ENCODE peak calls at places on chromosome 1, in ten cellular contexts. S, U, X, K, I, E, Y, V, F and M are unnamed samples.

GRCh38 chr1:58792851-58793250 is 9.0 kb upstream of the JUN start:
- DNase-seq in K (no peak), S (no peak), Y (no peak), I (no peak), F (no peak), V (no peak), X (no peak), U (no peak), E (no peak), M (no peak)

GRCh38 chr1:208242829-208243521 is 1.2 kb downstream of the PLXNA2 start:
- DNase-seq in I (no peak), U (no peak), K (no peak), Y (no peak), V (no peak), X (no peak), S (peak), F (no peak), E (no peak), M (peak)

GRCh38 chr1:209820986-209821385 is 6.8 kb upstream of the UTP25 start:
- DNase-seq in E (no peak), U (no peak), X (no peak), I (no peak), F (no peak), Y (no peak), V (no peak), K (no peak), S (no peak), M (no peak)

GRCh38 chr1:191752342-191752741 is 405.9 kb upstream of the RGS18 start:
- DNase-seq in E (peak), F (no peak), S (no peak), Y (no peak), X (no peak), K (no peak), I (no peak), V (no peak), U (no peak), M (peak)

GRCh38 chr1:108830119-108831008 is 26.5 kb downstream of the AKNAD1 start:
- DNase-seq in F (peak), K (peak), U (peak), E (peak), X (peak), Y (peak), S (peak), V (peak), I (no peak), M (peak)

GRCh38 chr1:216005916-216006315 is 417.3 kb downstream of the USH2A start:
- DNase-seq in F (peak), E (no peak), U (no peak), Y (no peak), K (no peak), S (no peak), X (no peak), V (no peak), I (no peak), M (peak)

GRCh38 chr1:206048582-206048981 is 4.4 kb upstream of the RHEX start:
- DNase-seq in K (no peak), U (no peak), I (no peak), Y (peak), S (peak), F (no peak), V (no peak), E (no peak), X (no peak), M (peak)

GRCh38 chr1:67735806-67736627 is 51.0 kb downstream of the GADD45A start:
- DNase-seq in K (peak), S (peak), U (peak), X (peak), V (no peak), I (peak), E (peak), Y (peak), F (peak), M (no peak)

GRCh38 chr1:243946946-243947345 is 96.9 kb upstream of the AKT3 start:
- DNase-seq in Y (no peak), X (peak), F (no peak), I (no peak), K (peak), S (no peak), V (no peak), U (no peak), E (peak), M (peak)

GRCh38 chr1:2628191-2628932 is 4.5 kb downstream of the MMEL1 start:
- DNase-seq in Y (peak), I (no peak), E (no peak), S (no peak), F (no peak), X (no peak), K (no peak), V (no peak), U (no peak), M (no peak)

GRCh38 chr1:169816617-169817016 is 21.9 kb upstream of the METTL18 start:
- DNase-seq in E (no peak), I (no peak), X (no peak), Y (no peak), S (no peak), K (no peak), F (no peak), V (no peak), U (no peak), M (no peak)

GRCh38 chr1:30757196-30757949 is at the start of gene LAPTM5:
- DNase-seq in X (peak), F (no peak), E (no peak), I (no peak), K (no peak), U (no peak), V (no peak), Y (peak), S (peak), M (peak)

GRCh38 chr1:226863446-226863845 is 7.0 kb upstream of the PSEN2 start:
- DNase-seq in E (no peak), Y (no peak), X (peak), V (no peak), K (no peak), I (no peak), F (peak), U (no peak), S (no peak), M (peak)

GRCh38 chr1:232884262-232884661 is 66.1 kb upstream of the NTPCR start:
- DNase-seq in K (no peak), X (no peak), E (no peak), S (no peak), F (peak), Y (no peak), V (no peak), I (no peak), U (no peak), M (no peak)

GRCh38 chr1:175317309-175317708 is 124.7 kb upstream of the KIAA0040 start:
- DNase-seq in X (peak), V (no peak), Y (no peak), F (no peak), E (no peak), I (peak), S (no peak), U (peak), K (no peak), M (peak)

GRCh38 chr1:188386161-188386560 is 1557.4 kb downstream of the PLA2G4A start:
- DNase-seq in K (no peak), X (peak), E (no peak), U (no peak), I (no peak), F (no peak), S (no peak), Y (no peak), V (no peak), M (no peak)

GRCh38 chr1:206909167-206909882 is 12.1 kb downstream of the IL24 start:
- DNase-seq in X (peak), F (no peak), E (no peak), S (peak), K (peak), Y (peak), I (no peak), U (no peak), V (no peak), M (no peak)

GRCh38 chr1:173445656-173446055 is 31.5 kb upstream of the PRDX6 start:
- DNase-seq in E (no peak), Y (no peak), V (no peak), U (no peak), I (no peak), F (no peak), K (no peak), X (no peak), S (no peak), M (no peak)

GRCh38 chr1:11970441-11971185 is 9.6 kb upstream of the MFN2 start:
- DNase-seq in I (no peak), X (no peak), S (no peak), Y (no peak), K (no peak), E (no peak), U (no peak), V (no peak), F (no peak), M (no peak)

GRCh38 chr1:77888071-77888428 is 374 bp upstream of the NEXN start:
- DNase-seq in V (no peak), E (peak), F (peak), X (peak), K (peak), Y (no peak), S (peak), I (no peak), U (no peak), M (no peak)

GRCh38 chr1:77582905-77583304 is 99.6 kb downstream of the ZZZ3 start:
- DNase-seq in K (no peak), S (no peak), U (no peak), E (no peak), I (no peak), V (no peak), X (no peak), F (no peak), Y (no peak), M (no peak)